ENCODE peak calls at places on chromosomes 4 and X, in nine cellular contexts. P is astrocyte of the spinal cord, Q is cardiac fibroblast, L is OCI-LY7, I is lower lobe of right lung, X is BJ, Z is IMR-90, O is PC-3, E is GM12878. U is an unnamed sample.

GRCh38 chrX:16484338-16484737 is 165.6 kb upstream of the S100G start:
- DNase-seq in P (peak; percentile 92), Q (peak; percentile 69), L (no peak), I (no peak), X (peak; percentile 56), Z (peak; percentile 97), O (peak; percentile 95), E (no peak), U (peak; percentile 82)

GRCh38 chr4:152089564-152089963 is 328.8 kb upstream of the GATB start:
- DNase-seq in P (no peak), Q (no peak), L (no peak), I (no peak), X (no peak), Z (no peak), O (no peak), E (no peak), U (no peak)

GRCh38 chrX:34365482-34365881 is 233.4 kb upstream of the FAM47A start:
- DNase-seq in P (peak; percentile 37), Q (peak; percentile 59), L (no peak), I (no peak), X (no peak), Z (peak; percentile 3), O (peak; percentile 30), E (no peak), U (peak; percentile 60)

GRCh38 chr4:120922390-120923200 is at the start of gene PRDM5:
- DNase-seq in P (peak; percentile 65), Q (peak; percentile 69), L (no peak), I (peak; percentile 65), X (no peak), Z (peak; percentile 40), O (peak; percentile 21), E (no peak), U (peak; percentile 60)

GRCh38 chr4:83138979-83139378 is 24.4 kb upstream of the PLAC8 start:
- DNase-seq in P (no peak), Q (no peak), L (no peak), I (no peak), X (no peak), Z (no peak), O (no peak), E (no peak), U (no peak)

GRCh38 chr4:96986800-96987199 is 1146.9 kb downstream of the PDHA2 start:
- DNase-seq in P (no peak), Q (no peak), L (no peak), I (no peak), X (no peak), Z (no peak), O (no peak), E (no peak), U (no peak)

GRCh38 chr4:103076777-103077347 is 301 bp upstream of the SLC9B2 start:
- DNase-seq in P (no peak), Q (no peak), L (peak; percentile 70), I (no peak), X (no peak), Z (no peak), O (no peak), E (no peak), U (no peak)

GRCh38 chr4:153705743-153706468 is 21.8 kb downstream of the TLR2 start:
- DNase-seq in P (no peak), Q (no peak), L (peak; percentile 60), I (no peak), X (no peak), Z (no peak), O (no peak), E (peak; percentile 38), U (no peak)

GRCh38 chrX:84469226-84469625 is 33.0 kb downstream of the HDX start:
- DNase-seq in P (peak; percentile 53), Q (peak; percentile 22), L (no peak), I (no peak), X (no peak), Z (peak; percentile 42), O (peak; percentile 37), E (no peak), U (peak; percentile 53)

GRCh38 chrX:103831803-103832544 is at the start of gene RAB9B:
- DNase-seq in P (peak; percentile 10), Q (peak; percentile 42), L (no peak), I (peak; percentile 75), X (no peak), Z (peak; percentile 33), O (peak; percentile 22), E (no peak), U (no peak)

GRCh38 chr4:37653601-37654000 is 32.6 kb downstream of the RELL1 start:
- DNase-seq in P (no peak), Q (peak; percentile 46), L (no peak), I (no peak), X (no peak), Z (no peak), O (peak; percentile 72), E (no peak), U (no peak)

GRCh38 chr4:110533940-110534339 is 58.0 kb downstream of the ENPEP start:
- DNase-seq in P (peak; percentile 98), Q (peak; percentile 92), L (peak; percentile 54), I (no peak), X (peak; percentile 46), Z (peak; percentile 98), O (peak; percentile 90), E (no peak), U (peak; percentile 98)

GRCh38 chr4:6783111-6783981 is 819 bp downstream of the KIAA0232 start:
- DNase-seq in P (peak; percentile 86), Q (peak; percentile 93), L (peak; percentile 87), I (peak; percentile 91), X (peak; percentile 23), Z (peak; percentile 79), O (peak; percentile 76), E (peak; percentile 27), U (peak; percentile 86)

GRCh38 chr4:145679991-145680455 is at the start of gene C4orf51:
- DNase-seq in P (peak; percentile 73), Q (peak; percentile 62), L (no peak), I (no peak), X (peak; percentile 27), Z (peak; percentile 75), O (peak; percentile 36), E (no peak), U (peak; percentile 48)

GRCh38 chrX:150229481-150229880 is 133.6 kb upstream of the MAMLD1 start:
- DNase-seq in P (no peak), Q (no peak), L (no peak), I (no peak), X (no peak), Z (no peak), O (no peak), E (no peak), U (no peak)

GRCh38 chr4:76028242-76028859 is 5.1 kb upstream of the CXCL10 start:
- DNase-seq in P (peak; percentile 23), Q (peak; percentile 32), L (no peak), I (no peak), X (no peak), Z (peak; percentile 17), O (no peak), E (no peak), U (peak; percentile 38)

GRCh38 chrX:43500240-43500639 is 155.9 kb upstream of the MAOA start:
- DNase-seq in P (no peak), Q (no peak), L (no peak), I (no peak), X (no peak), Z (no peak), O (no peak), E (no peak), U (no peak)

GRCh38 chrX:106139048-106139447 is 29.1 kb upstream of the PWWP3B start:
- DNase-seq in P (no peak), Q (no peak), L (no peak), I (no peak), X (no peak), Z (no peak), O (no peak), E (no peak), U (no peak)
- TF ChIP-seq CTCF in P (no peak), Q (no peak), L (no peak), I (no peak), X (no peak), Z (no peak), O (no peak), E (no peak), U (no peak)

GRCh38 chrX:108736509-108737479 is at the start of gene IRS4:
- DNase-seq in P (no peak), Q (peak; percentile 10), L (no peak), I (peak; percentile 37), X (no peak), Z (no peak), O (peak; percentile 18), E (no peak), U (peak; percentile 11)
- H3K4me3 ChIP-seq in P (peak within 1 kb of the TSS; percentile 38), Q (peak within 1 kb of the TSS; percentile 53), L (no peak within 1 kb of the TSS), I (peak within 1 kb of the TSS; percentile 43), X (peak within 1 kb of the TSS; percentile 21), Z (peak within 1 kb of the TSS; percentile 32), O (peak within 1 kb of the TSS; percentile 61), E (no peak within 1 kb of the TSS), U (peak within 1 kb of the TSS; percentile 47)

DNA sequence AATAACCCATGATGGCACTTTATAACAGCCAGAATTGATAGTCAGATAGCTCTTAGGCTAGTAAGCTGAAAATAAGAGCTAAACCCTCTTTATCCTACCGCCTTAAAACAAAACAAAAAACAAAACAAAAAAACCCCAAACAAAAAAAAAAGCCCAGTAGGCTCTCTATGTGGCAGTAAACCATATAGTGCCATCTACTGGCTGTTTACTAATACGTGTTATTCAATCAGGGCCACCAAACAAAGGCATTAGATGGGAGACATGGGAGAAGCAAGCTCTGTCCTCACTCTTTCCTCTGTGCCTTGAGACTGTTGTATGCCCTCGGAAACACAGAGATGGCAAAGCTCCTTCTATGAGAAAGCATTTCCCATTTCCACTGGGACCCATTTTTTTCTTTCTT is 148.8 kb upstream of the MID1 start:
- DNase-seq in P (peak; percentile 37), Q (peak; percentile 51), L (peak; percentile 22), I (no peak), X (no peak), Z (peak; percentile 35), O (peak; percentile 61), E (no peak), U (peak; percentile 46)
- TF ChIP-seq CTCF in P (peak; percentile 40), Q (peak; percentile 47), L (peak; percentile 69), I (peak; percentile 34), X (peak; percentile 50), Z (peak; percentile 52), O (peak; percentile 70), E (peak; percentile 55), U (peak; percentile 55)

GRCh38 chrX:13938766-13939530 is 90.7 kb downstream of the GEMIN8 start:
- DNase-seq in P (no peak), Q (no peak), L (no peak), I (no peak), X (no peak), Z (no peak), O (no peak), E (no peak), U (no peak)
- H3K4me3 ChIP-seq in P (peak overlapping the region; percentile 28), Q (peak overlapping the region; percentile 58), L (no peak overlapping the region), I (peak overlapping the region; percentile 58), X (peak overlapping the region; percentile 34), Z (peak overlapping the region; percentile 43), O (peak overlapping the region; percentile 74), E (no peak overlapping the region), U (peak overlapping the region; percentile 17)